ENCODE peak calls at places on chromosomes 12 and 14, in four cellular contexts. D, M, C and Z are unnamed samples.

GRCh38 chr14:83860757-83861156 is 1669.2 kb upstream of the FLRT2 start:
- DNase-seq in D (no peak), M (no peak), C (no peak), Z (no peak)

GRCh38 chr12:70338531-70338930 is 27.6 kb upstream of the KCNMB4 start:
- DNase-seq in D (no peak), M (no peak), C (no peak), Z (no peak)

GRCh38 chr14:58832010-58832409 is 194.2 kb downstream of the DACT1 start:
- DNase-seq in D (no peak), M (no peak), C (no peak), Z (no peak)

GRCh38 chr14:52793061-52793460 is 1.7 kb upstream of the GNPNAT1 start:
- DNase-seq in D (no peak), M (no peak), C (no peak), Z (no peak)

GRCh38 chr14:104750658-104751057 is 2.3 kb upstream of the SIVA1 start:
- DNase-seq in D (peak; percentile 31), M (peak; percentile 34), C (no peak), Z (no peak)

GRCh38 chr12:22283508-22283907 is 51.0 kb downstream of the ST8SIA1 start:
- DNase-seq in D (no peak), M (no peak), C (no peak), Z (no peak)

GRCh38 chr14:69996197-69996596 is 117.0 kb downstream of the SMOC1 start:
- DNase-seq in D (no peak), M (no peak), C (no peak), Z (no peak)

GRCh38 chr12:84913151-84913550 is 552 bp upstream of the SLC6A15 start:
- DNase-seq in D (no peak), M (no peak), C (no peak), Z (peak; percentile 19)

GRCh38 chr12:118480235-118480634 is 103.9 kb downstream of the SUDS3 start:
- DNase-seq in D (no peak), M (no peak), C (no peak), Z (no peak)

GRCh38 chr12:115338566-115339294 is 654.8 kb upstream of the TBX3 start:
- DNase-seq in D (no peak), M (no peak), C (peak; percentile 67), Z (no peak)

GRCh38 chr12:84757978-84758377 is 154.6 kb downstream of the SLC6A15 start:
- DNase-seq in D (no peak), M (no peak), C (no peak), Z (no peak)

GRCh38 chr14:77026166-77026929 is 2.2 kb downstream of the IRF2BPL start:
- DNase-seq in D (no peak), M (no peak), C (no peak), Z (no peak)

GRCh38 chr12:47534695-47535094 is 171.1 kb downstream of the RPAP3 start:
- DNase-seq in D (no peak), M (no peak), C (no peak), Z (no peak)

GRCh38 chr14:81070511-81070910 is 115.1 kb downstream of the TSHR start:
- DNase-seq in D (no peak), M (no peak), C (no peak), Z (no peak)

GRCh38 chr12:47302111-47302597 is 222.4 kb upstream of the AMIGO2 start:
- DNase-seq in D (peak; percentile 33), M (no peak), C (no peak), Z (no peak)

GRCh38 chr14:67446371-67447032 is 34.5 kb upstream of the PLEK2 start:
- DNase-seq in D (no peak), M (no peak), C (no peak), Z (no peak)

GRCh38 chr12:48022676-48023385 is 18.6 kb upstream of the COL2A1 start:
- DNase-seq in D (no peak), M (peak; percentile 44), C (no peak), Z (no peak)

GRCh38 chr12:41684997-41685396 is 459.7 kb downstream of the GXYLT1 start:
- DNase-seq in D (no peak), M (no peak), C (no peak), Z (no peak)

GRCh38 chr12:52171950-52172512 is 19.8 kb downstream of the KRT80 start:
- DNase-seq in D (peak; percentile 40), M (peak; percentile 39), C (no peak), Z (peak; percentile 28)

GRCh38 chr12:88946377-88946997 is 366.2 kb upstream of the KITLG start:
- DNase-seq in D (no peak), M (no peak), C (no peak), Z (no peak)

DNA sequence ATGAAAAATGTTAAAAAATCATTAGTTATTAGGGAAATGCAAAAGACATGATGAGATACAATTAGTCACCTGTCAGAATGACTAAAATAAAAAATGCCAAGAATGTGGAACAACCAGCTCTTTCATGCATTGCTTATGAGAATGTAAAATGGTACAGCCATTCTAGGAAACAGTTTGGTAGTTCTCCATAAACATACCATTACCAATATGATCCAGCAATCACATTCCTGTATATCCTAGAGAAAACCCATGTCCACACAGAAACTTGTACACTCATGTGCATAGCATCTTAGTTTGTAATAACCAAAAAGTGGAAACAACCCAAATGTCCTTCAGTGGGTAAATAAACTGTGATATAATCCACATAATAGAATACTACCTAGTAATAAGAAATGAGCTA is 245.7 kb downstream of the FUT8 start:
- DNase-seq in D (no peak), M (no peak), C (no peak), Z (no peak)
- TF ChIP-seq SP1 in D (no peak), M (no peak), C (no peak), Z (no peak)

DNA sequence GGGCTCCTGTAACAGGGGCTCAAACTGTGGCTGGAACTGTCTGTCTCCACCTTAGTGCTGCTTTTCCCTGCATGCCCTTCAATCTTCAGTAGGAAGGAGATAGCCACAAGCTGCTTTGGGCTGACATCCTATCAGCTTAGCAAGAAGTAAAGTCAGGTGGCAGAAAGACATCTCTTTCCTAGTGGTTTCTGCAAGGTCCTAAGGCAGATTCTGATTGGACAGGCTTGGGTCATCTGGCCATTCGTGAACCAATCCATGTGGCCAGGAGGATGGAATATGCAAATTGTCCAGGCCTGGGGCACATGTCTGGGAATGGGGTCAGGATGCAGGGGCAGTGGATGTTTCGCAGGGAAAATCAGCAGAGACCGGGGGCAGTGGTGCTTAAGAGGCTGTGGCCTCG is 5.2 kb downstream of the RITA1 start:
- DNase-seq in D (peak; percentile 88), M (peak; percentile 43), C (no peak), Z (peak; percentile 48)
- TF ChIP-seq FOXM1 in D (no peak), M (no peak), C (no peak), Z (no peak)

GRCh38 chr14:90299408-90299807 is 32.3 kb downstream of the NRDE2 start:
- DNase-seq in D (no peak), M (no peak), C (no peak), Z (no peak)
- TF ChIP-seq SP1 in D (no peak), M (no peak), C (no peak), Z (no peak)

GRCh38 chr14:74697976-74698375 is 14.9 kb downstream of the AREL1 start:
- DNase-seq in D (no peak), M (no peak), C (no peak), Z (no peak)
- TF ChIP-seq FOXM1 in D (no peak), M (no peak), C (no peak), Z (no peak)